ENCODE peak calls at places on chromosomes 2 and 18, in eight cellular contexts. F is WERI-Rb-1, J is uterus, Q is left ventricle myocardium inferior, A is IMR-90, U is AG09309, C is cardiac fibroblast, I is pancreas. G is an unnamed sample.

GRCh38 chr18:54740146-54740844 is 88.0 kb upstream of the RAB27B start:
- DNase-seq in J (no peak), I (no peak), A (peak; percentile 82), U (no peak), C (peak; percentile 49), F (no peak), Q (no peak), G (peak; percentile 66)

GRCh38 chr2:70927641-70928040 is 8.1 kb upstream of the ATP6V1B1 start:
- DNase-seq in Q (no peak), F (no peak), C (no peak), I (no peak), J (no peak), U (no peak), A (no peak), G (no peak)

GRCh38 chr2:11537951-11538350 is 4.1 kb downstream of the GREB1 start:
- DNase-seq in U (no peak), C (no peak), F (no peak), Q (no peak), A (no peak), I (no peak), J (no peak), G (no peak)

GRCh38 chr2:227472265-227473018 is 486 bp downstream of the AGFG1 start:
- DNase-seq in Q (peak; percentile 45), U (no peak), F (peak; percentile 58), I (peak; percentile 38), A (no peak), J (peak; percentile 17), C (no peak), G (peak; percentile 19)

GRCh38 chr18:10757349-10757748 is 231.5 kb downstream of the NAPG start:
- DNase-seq in U (no peak), C (no peak), A (no peak), F (no peak), I (no peak), J (no peak), Q (no peak), G (no peak)

GRCh38 chr2:119230630-119231185 is 7.1 kb downstream of the STEAP3 start:
- DNase-seq in Q (no peak), J (no peak), A (peak; percentile 63), C (peak; percentile 59), U (no peak), I (no peak), F (no peak), G (peak; percentile 33)

GRCh38 chr2:120978359-120979050 is 242.8 kb downstream of the GLI2 start:
- DNase-seq in C (no peak), U (no peak), F (no peak), A (peak; percentile 27), J (no peak), Q (no peak), I (no peak), G (peak; percentile 10)

GRCh38 chr2:59529738-59530137 is 1023.7 kb downstream of the BCL11A start:
- DNase-seq in C (no peak), I (no peak), U (no peak), Q (no peak), F (peak; percentile 95), A (no peak), J (no peak), G (no peak)

GRCh38 chr18:73805991-73806390 is 341.6 kb downstream of the FBXO15 start:
- DNase-seq in C (no peak), A (no peak), U (no peak), Q (no peak), I (no peak), J (no peak), F (no peak), G (no peak)

GRCh38 chr2:27322766-27323591 is at the start of gene MPV17:
- DNase-seq in I (peak; percentile 94), J (peak; percentile 92), C (peak; percentile 95), A (peak; percentile 91), Q (peak; percentile 91), U (peak; percentile 71), F (peak; percentile 98), G (peak; percentile 92)

DNA sequence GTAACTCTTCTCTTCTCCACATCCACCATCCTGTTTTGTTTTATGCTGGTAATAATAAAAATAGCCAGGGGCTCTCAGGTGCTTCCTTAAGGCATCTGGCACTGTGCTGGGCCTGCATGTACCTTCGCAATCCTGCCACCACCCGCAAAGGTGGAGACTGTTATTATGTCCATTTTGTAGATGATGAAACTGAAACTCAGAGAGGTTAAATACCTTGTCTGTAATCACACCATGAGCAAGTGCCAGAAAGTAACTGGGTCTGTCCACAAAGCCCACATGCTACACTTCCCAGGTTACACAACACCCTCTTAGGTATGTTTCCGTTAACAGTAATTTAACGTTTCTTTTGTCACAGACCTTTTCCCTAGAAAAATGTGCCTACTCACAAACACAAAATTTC is 27.0 kb downstream of the NRP2 start:
- DNase-seq in Q (no peak), I (no peak), F (no peak), J (no peak), U (no peak), C (no peak), A (no peak), G (no peak)
- H3K4me3 ChIP-seq in Q (no peak overlapping the region), I (no peak overlapping the region), F (no peak overlapping the region), J (no peak overlapping the region), U (no peak overlapping the region), C (no peak overlapping the region), A (no peak overlapping the region), G (no peak overlapping the region)

GRCh38 chr18:80191264-80191663 is 56.0 kb downstream of the PARD6G start:
- DNase-seq in A (no peak), Q (no peak), I (no peak), J (no peak), F (no peak), C (no peak), U (no peak), G (no peak)
- TF ChIP-seq CTCF in A (no peak), Q (no peak), I (no peak), J (no peak), F (no peak), C (no peak), U (no peak), G (no peak)

DNA sequence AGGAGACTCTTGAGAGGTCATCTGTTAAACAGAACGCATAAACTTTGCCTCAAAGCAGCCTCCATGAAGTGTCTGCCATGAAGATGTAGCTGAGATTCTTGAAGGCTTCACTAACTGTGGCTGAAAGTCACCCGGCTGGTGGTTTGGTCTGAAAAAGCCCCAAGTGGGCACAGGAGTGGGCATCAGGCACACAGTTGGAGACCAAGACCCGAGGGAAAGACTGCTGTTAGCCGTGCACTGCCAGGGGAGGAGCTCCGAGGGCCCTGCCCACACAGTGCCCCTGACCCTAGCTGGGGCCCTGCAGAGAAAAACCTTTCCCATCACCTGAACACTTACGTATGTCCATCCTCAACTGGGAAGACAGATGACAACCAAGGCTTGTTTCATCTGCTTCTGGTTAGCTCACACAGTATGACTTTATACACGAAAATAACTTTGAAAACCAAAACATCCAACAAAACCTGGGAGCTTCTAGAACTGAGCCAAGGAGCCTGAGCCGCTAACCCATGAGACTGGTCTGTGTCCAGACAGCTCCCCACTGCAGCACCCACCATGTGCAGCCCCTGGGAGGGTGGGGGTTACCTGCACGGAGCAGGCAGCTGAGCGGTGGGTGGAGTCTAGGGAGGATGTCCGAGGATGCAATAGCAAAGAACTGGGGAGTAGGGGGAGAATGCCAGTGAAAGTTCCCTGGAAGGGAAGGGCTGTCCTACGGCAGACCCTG is 15.4 kb downstream of the HJURP start:
- DNase-seq in J (no peak), U (no peak), I (no peak), A (no peak), C (no peak), Q (no peak), F (no peak), G (no peak)
- H3K4me3 ChIP-seq in J (no peak overlapping the region), U (no peak overlapping the region), I (no peak overlapping the region), A (no peak overlapping the region), C (no peak overlapping the region), Q (no peak overlapping the region), F (no peak overlapping the region), G (no peak overlapping the region)

GRCh38 chr2:7033136-7033960 is 116.1 kb downstream of the RNF144A start:
- DNase-seq in C (no peak), I (no peak), J (no peak), A (no peak), F (no peak), Q (no peak), U (no peak), G (no peak)

GRCh38 chr2:7032371-7032770 is 115.2 kb downstream of the RNF144A start:
- DNase-seq in J (no peak), U (no peak), I (no peak), Q (no peak), F (no peak), C (no peak), A (no peak), G (no peak)

GRCh38 chr2:7031424-7032245 is 114.4 kb downstream of the RNF144A start:
- DNase-seq in I (peak; percentile 98), Q (no peak), U (no peak), C (peak; percentile 48), A (no peak), J (peak; percentile 60), F (peak; percentile 58), G (peak; percentile 69)

GRCh38 chr2:7035884-7036283 is 118.7 kb downstream of the RNF144A start:
- DNase-seq in U (no peak), I (no peak), J (no peak), A (no peak), Q (no peak), C (no peak), F (no peak), G (no peak)

DNA sequence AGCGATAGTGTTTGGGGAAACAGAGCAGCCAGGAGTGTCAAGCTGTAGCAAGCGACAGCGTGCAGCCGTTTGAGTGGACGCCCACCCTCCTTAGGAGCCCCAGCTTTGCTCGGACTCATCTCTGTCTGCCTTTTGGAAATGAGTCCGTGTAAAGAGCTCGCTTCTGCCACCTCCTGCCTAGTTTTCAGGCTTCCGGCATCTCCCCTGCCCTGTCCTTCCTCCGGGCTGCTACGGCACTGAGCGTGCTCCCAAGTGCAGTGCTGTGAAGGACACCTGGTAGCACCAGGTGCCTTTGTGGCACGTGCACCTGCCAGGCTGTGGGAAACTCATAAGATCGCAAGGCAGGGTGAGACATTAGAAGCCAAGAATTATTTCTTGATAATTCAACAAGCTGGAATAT is 117.1 kb downstream of the RNF144A start:
- DNase-seq in A (no peak), F (peak; percentile 56), Q (no peak), C (peak; percentile 52), I (peak; percentile 73), J (no peak), U (no peak), G (peak; percentile 25)
- TF ChIP-seq CTCF in A (no peak), F (peak; percentile 35), Q (peak; percentile 38), C (no peak), I (no peak), J (no peak), U (no peak), G (peak; percentile 13)

GRCh38 chr2:48248251-48248933 is 281.6 kb upstream of the STON1 start:
- DNase-seq in J (no peak), I (no peak), C (peak; percentile 81), U (peak; percentile 67), F (no peak), Q (no peak), A (peak; percentile 94), G (peak; percentile 87)
- H3K4me3 ChIP-seq in J (no peak overlapping the region), I (no peak overlapping the region), C (no peak overlapping the region), U (no peak overlapping the region), F (peak overlapping the region; percentile 8), Q (peak overlapping the region; percentile 0), A (no peak overlapping the region), G (no peak overlapping the region)

DNA sequence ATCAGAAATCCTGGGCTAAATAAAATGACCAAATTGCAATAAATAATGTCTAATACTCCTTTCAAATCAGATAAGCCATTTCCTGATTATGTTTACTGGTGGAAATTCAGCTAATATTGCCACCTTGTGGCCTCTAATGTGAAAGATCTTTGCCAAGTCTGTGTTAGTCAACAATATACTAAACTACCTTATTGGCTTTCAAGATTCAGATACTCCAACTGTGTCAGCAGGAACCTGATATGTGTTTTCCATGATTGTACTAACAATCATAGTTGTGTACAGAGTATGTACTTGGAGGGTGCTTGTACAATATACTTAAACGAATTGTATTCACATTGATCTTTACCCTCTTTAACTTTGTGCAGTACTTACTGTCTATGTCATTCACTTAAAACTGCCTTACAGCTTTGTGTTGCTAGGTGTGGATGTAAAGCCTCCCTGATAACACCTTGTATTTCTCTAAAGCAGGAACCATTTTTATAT is 75.4 kb upstream of the C2orf15 start:
- DNase-seq in C (peak; percentile 60), F (peak; percentile 14), I (no peak), U (peak; percentile 14), A (peak; percentile 38), Q (no peak), J (no peak), G (peak; percentile 61)
- TF ChIP-seq CTCF in C (peak; percentile 40), F (peak; percentile 27), I (no peak), U (peak; percentile 32), A (peak; percentile 51), Q (peak; percentile 46), J (no peak), G (peak; percentile 54)